ENCODE peak calls at places on chromosomes 12 and 14, in eight cellular contexts. One of them, this sample, is unnamed.

GRCh38 chr14:39948235-39948634 is 516.0 kb upstream of the FBXO33 start:
- DNase-seq in heart left ventricle: no peak
- DNase-seq in thyroid gland: no peak
- DNase-seq in GM12891: no peak
- DNase-seq in adrenal gland: no peak
- DNase-seq in A549: no peak
- DNase-seq in transverse colon: no peak
- DNase-seq in ovary: no peak
- DNase-seq in this sample: no peak

GRCh38 chr14:94879504-94879903 is 109.6 kb upstream of the GSC start:
- DNase-seq in GM12891: no peak
- DNase-seq in transverse colon: no peak
- DNase-seq in adrenal gland: peak
- DNase-seq in thyroid gland: peak
- DNase-seq in ovary: no peak
- DNase-seq in heart left ventricle: no peak
- DNase-seq in A549: no peak
- DNase-seq in this sample: no peak

GRCh38 chr14:73467377-73467776 is 9.0 kb upstream of the NUMB start:
- DNase-seq in ovary: no peak
- DNase-seq in thyroid gland: no peak
- DNase-seq in heart left ventricle: no peak
- DNase-seq in A549: no peak
- DNase-seq in transverse colon: no peak
- DNase-seq in adrenal gland: peak
- DNase-seq in GM12891: no peak
- DNase-seq in this sample: no peak

GRCh38 chr14:100586520-100587247 is 533 bp downstream of the BEGAIN start:
- DNase-seq in thyroid gland: no peak
- DNase-seq in heart left ventricle: peak
- DNase-seq in GM12891: no peak
- DNase-seq in A549: peak
- DNase-seq in ovary: peak
- DNase-seq in transverse colon: peak
- DNase-seq in adrenal gland: no peak
- DNase-seq in this sample: no peak

GRCh38 chr14:53619625-53620324 is 336.9 kb downstream of the BMP4 start:
- DNase-seq in ovary: no peak
- DNase-seq in thyroid gland: no peak
- DNase-seq in adrenal gland: no peak
- DNase-seq in heart left ventricle: no peak
- DNase-seq in transverse colon: no peak
- DNase-seq in A549: no peak
- DNase-seq in GM12891: no peak
- DNase-seq in this sample: no peak

GRCh38 chr12:57765003-57765697 is 1.7 kb downstream of the CYP27B1 start:
- DNase-seq in adrenal gland: peak
- DNase-seq in ovary: no peak
- DNase-seq in A549: peak
- DNase-seq in thyroid gland: peak
- DNase-seq in GM12891: no peak
- DNase-seq in transverse colon: peak
- DNase-seq in heart left ventricle: no peak
- DNase-seq in this sample: peak

GRCh38 chr12:77746108-77746507 is 84.6 kb upstream of the NAV3 start:
- DNase-seq in ovary: peak
- DNase-seq in transverse colon: no peak
- DNase-seq in heart left ventricle: no peak
- DNase-seq in GM12891: no peak
- DNase-seq in A549: no peak
- DNase-seq in thyroid gland: no peak
- DNase-seq in adrenal gland: no peak
- DNase-seq in this sample: no peak

GRCh38 chr12:26631846-26632245 is 201.1 kb downstream of the ITPR2 start:
- DNase-seq in GM12891: no peak
- DNase-seq in ovary: no peak
- DNase-seq in transverse colon: no peak
- DNase-seq in thyroid gland: no peak
- DNase-seq in adrenal gland: no peak
- DNase-seq in heart left ventricle: no peak
- DNase-seq in A549: no peak
- DNase-seq in this sample: no peak

GRCh38 chr12:124609041-124609984 is 41.9 kb upstream of the NCOR2 start:
- DNase-seq in GM12891: peak
- DNase-seq in ovary: peak
- DNase-seq in adrenal gland: peak
- DNase-seq in A549: peak
- DNase-seq in heart left ventricle: peak
- DNase-seq in thyroid gland: peak
- DNase-seq in transverse colon: peak
- DNase-seq in this sample: peak

GRCh38 chr12:13891902-13892301 is 89.5 kb downstream of the GRIN2B start:
- DNase-seq in adrenal gland: no peak
- DNase-seq in thyroid gland: no peak
- DNase-seq in heart left ventricle: no peak
- DNase-seq in ovary: no peak
- DNase-seq in A549: peak
- DNase-seq in GM12891: no peak
- DNase-seq in transverse colon: no peak
- DNase-seq in this sample: no peak
- TF ChIP-seq POLR2A in adrenal gland: no peak
- TF ChIP-seq POLR2A in thyroid gland: no peak
- TF ChIP-seq POLR2A in heart left ventricle: no peak
- TF ChIP-seq POLR2A in ovary: no peak
- TF ChIP-seq POLR2A in A549: no peak
- TF ChIP-seq POLR2A in GM12891: no peak
- TF ChIP-seq POLR2A in transverse colon: no peak
- TF ChIP-seq POLR2A in this sample: no peak

GRCh38 chr12:54352022-54352531 is 12.2 kb downstream of the GPR84 start:
- DNase-seq in ovary: peak
- DNase-seq in thyroid gland: peak
- DNase-seq in heart left ventricle: peak
- DNase-seq in A549: no peak
- DNase-seq in transverse colon: peak
- DNase-seq in GM12891: no peak
- DNase-seq in adrenal gland: peak
- DNase-seq in this sample: peak
- TF ChIP-seq POLR2A in ovary: no peak
- TF ChIP-seq POLR2A in thyroid gland: no peak
- TF ChIP-seq POLR2A in heart left ventricle: no peak
- TF ChIP-seq POLR2A in A549: no peak
- TF ChIP-seq POLR2A in transverse colon: no peak
- TF ChIP-seq POLR2A in GM12891: no peak
- TF ChIP-seq POLR2A in adrenal gland: no peak
- TF ChIP-seq POLR2A in this sample: no peak

DNA sequence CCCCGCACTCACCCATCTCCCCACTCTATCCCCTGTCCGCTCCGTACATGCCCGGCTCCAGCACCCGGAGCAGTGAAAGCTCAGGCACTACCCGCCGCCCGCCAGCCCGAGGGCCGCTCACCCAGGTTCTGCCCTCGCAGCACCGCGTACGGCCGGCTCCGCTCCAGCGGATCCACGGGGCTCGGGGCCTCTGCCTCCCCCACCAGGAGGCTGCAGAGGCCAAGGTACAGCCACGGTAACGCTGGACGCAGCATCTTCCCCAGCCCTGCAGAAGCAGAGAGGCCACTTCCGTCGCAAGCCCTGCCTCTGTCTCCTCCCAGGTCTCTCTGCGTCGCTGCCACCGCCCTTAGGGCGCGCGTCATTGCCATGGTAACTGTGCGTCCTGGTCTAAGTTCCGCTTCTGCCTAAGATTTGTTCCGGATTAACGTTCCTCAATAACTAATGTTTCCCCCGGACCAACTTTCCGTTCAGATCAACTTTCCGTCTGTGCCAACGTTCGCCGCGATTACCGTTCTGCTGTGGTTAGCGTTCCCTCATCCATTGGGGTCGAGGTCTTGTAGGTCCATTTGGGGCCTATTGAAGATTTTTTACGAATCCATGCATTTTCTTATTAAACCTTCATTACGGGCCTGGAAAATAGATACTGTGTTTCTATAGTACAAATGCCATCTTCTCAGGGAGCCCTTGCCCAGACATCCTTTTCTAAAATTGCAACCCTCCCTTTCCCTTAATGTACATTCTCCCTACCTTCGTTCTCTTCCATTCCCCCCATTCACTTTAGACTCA is at the start of gene C12orf76:
- DNase-seq in adrenal gland: peak
- DNase-seq in GM12891: peak
- DNase-seq in ovary: peak
- DNase-seq in heart left ventricle: peak
- DNase-seq in A549: peak
- DNase-seq in transverse colon: peak
- DNase-seq in thyroid gland: peak
- DNase-seq in this sample: peak
- TF ChIP-seq POLR2A in adrenal gland: peak
- TF ChIP-seq POLR2A in GM12891: peak
- TF ChIP-seq POLR2A in ovary: no peak
- TF ChIP-seq POLR2A in heart left ventricle: peak
- TF ChIP-seq POLR2A in A549: peak
- TF ChIP-seq POLR2A in transverse colon: peak
- TF ChIP-seq POLR2A in thyroid gland: no peak
- TF ChIP-seq POLR2A in this sample: peak

GRCh38 chr12:104463371-104463770 is 6.6 kb downstream of the CHST11 start:
- DNase-seq in transverse colon: no peak
- DNase-seq in thyroid gland: no peak
- DNase-seq in ovary: no peak
- DNase-seq in A549: no peak
- DNase-seq in adrenal gland: no peak
- DNase-seq in GM12891: no peak
- DNase-seq in heart left ventricle: no peak
- DNase-seq in this sample: no peak

GRCh38 chr12:104460041-104460757 is 3.5 kb downstream of the CHST11 start:
- DNase-seq in GM12891: no peak
- DNase-seq in ovary: no peak
- DNase-seq in thyroid gland: no peak
- DNase-seq in A549: no peak
- DNase-seq in heart left ventricle: no peak
- DNase-seq in adrenal gland: no peak
- DNase-seq in transverse colon: no peak
- DNase-seq in this sample: no peak

GRCh38 chr12:104460973-104461693 is 4.4 kb downstream of the CHST11 start:
- DNase-seq in GM12891: no peak
- DNase-seq in A549: no peak
- DNase-seq in ovary: no peak
- DNase-seq in heart left ventricle: no peak
- DNase-seq in transverse colon: no peak
- DNase-seq in thyroid gland: peak
- DNase-seq in adrenal gland: no peak
- DNase-seq in this sample: no peak

GRCh38 chr12:104462931-104463339 is 6.2 kb downstream of the CHST11 start:
- DNase-seq in ovary: no peak
- DNase-seq in GM12891: peak
- DNase-seq in adrenal gland: no peak
- DNase-seq in heart left ventricle: no peak
- DNase-seq in transverse colon: peak
- DNase-seq in thyroid gland: no peak
- DNase-seq in A549: no peak
- DNase-seq in this sample: no peak

DNA sequence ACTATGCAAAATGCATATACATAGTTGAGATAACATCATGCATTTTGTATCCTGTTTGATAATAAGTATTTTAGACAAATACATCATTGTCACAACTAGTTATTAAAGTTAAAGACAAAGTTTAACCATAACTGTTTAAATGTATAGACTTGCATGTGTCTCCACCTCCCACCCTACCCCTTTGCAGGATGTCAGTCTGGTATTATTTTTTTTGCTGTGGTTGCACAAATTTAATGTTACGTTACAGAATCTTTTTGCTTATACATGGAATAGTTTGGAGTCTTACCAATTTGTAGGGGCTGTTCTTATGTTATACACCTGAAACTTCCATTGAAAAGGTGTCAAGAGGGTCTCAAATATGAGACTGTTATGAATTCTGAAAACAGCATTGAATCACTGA is 5.6 kb downstream of the CHST11 start:
- DNase-seq in adrenal gland: no peak
- DNase-seq in GM12891: no peak
- DNase-seq in heart left ventricle: no peak
- DNase-seq in ovary: no peak
- DNase-seq in transverse colon: no peak
- DNase-seq in A549: no peak
- DNase-seq in thyroid gland: no peak
- DNase-seq in this sample: no peak
- TF ChIP-seq POLR2A in adrenal gland: no peak
- TF ChIP-seq POLR2A in GM12891: no peak
- TF ChIP-seq POLR2A in heart left ventricle: no peak
- TF ChIP-seq POLR2A in ovary: no peak
- TF ChIP-seq POLR2A in transverse colon: no peak
- TF ChIP-seq POLR2A in A549: no peak
- TF ChIP-seq POLR2A in thyroid gland: no peak
- TF ChIP-seq POLR2A in this sample: no peak

GRCh38 chr12:30519535-30519934 is 176.1 kb downstream of the IPO8 start:
- DNase-seq in adrenal gland: peak
- DNase-seq in GM12891: no peak
- DNase-seq in transverse colon: no peak
- DNase-seq in A549: no peak
- DNase-seq in ovary: peak
- DNase-seq in heart left ventricle: no peak
- DNase-seq in thyroid gland: no peak
- DNase-seq in this sample: no peak

GRCh38 chr12:30517320-30517719 is 178.3 kb downstream of the IPO8 start:
- DNase-seq in heart left ventricle: no peak
- DNase-seq in thyroid gland: no peak
- DNase-seq in A549: no peak
- DNase-seq in GM12891: no peak
- DNase-seq in transverse colon: no peak
- DNase-seq in ovary: no peak
- DNase-seq in adrenal gland: no peak
- DNase-seq in this sample: no peak

GRCh38 chr12:30515351-30515750 is 180.3 kb downstream of the IPO8 start:
- DNase-seq in ovary: no peak
- DNase-seq in heart left ventricle: no peak
- DNase-seq in adrenal gland: no peak
- DNase-seq in A549: no peak
- DNase-seq in thyroid gland: no peak
- DNase-seq in transverse colon: no peak
- DNase-seq in GM12891: no peak
- DNase-seq in this sample: no peak

DNA sequence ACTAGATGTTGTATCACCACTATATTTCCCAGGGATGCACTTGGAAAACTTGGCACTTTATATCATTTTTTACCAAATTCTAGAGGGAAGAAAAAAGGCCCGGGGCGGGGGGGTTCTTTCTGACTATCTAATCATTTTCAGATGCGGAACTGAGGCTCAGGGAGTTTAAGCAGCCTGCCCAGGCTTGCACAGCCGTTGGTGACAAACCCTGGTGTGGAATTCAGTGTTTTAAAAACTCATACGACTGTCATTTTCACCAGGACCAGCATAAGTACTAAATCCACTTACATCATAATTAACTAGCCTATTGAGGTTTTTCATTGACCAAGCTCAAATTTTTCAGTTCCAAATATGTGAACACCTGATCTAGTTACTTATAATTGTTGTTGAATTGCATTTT is 181.0 kb downstream of the IPO8 start:
- DNase-seq in transverse colon: no peak
- DNase-seq in ovary: no peak
- DNase-seq in A549: no peak
- DNase-seq in thyroid gland: no peak
- DNase-seq in adrenal gland: no peak
- DNase-seq in GM12891: no peak
- DNase-seq in heart left ventricle: no peak
- DNase-seq in this sample: no peak
- TF ChIP-seq POLR2A in transverse colon: no peak
- TF ChIP-seq POLR2A in ovary: no peak
- TF ChIP-seq POLR2A in A549: no peak
- TF ChIP-seq POLR2A in thyroid gland: no peak
- TF ChIP-seq POLR2A in adrenal gland: no peak
- TF ChIP-seq POLR2A in GM12891: no peak
- TF ChIP-seq POLR2A in heart left ventricle: no peak
- TF ChIP-seq POLR2A in this sample: no peak